ENCODE peak calls at places on chromosomes 2 and 18, in six cellular contexts. A, S, F, T, Q and B are unnamed samples. For H3K9me3, the result is how much of the 10 kb centered on the place peaks cover.

GRCh38 chr2:133740500-133740899 is 172.2 kb upstream of the NCKAP5 start:
- DNase-seq in A (no peak), S (no peak), F (no peak), T (no peak), Q (no peak), B (no peak)

GRCh38 chr2:36452279-36452678 is 96.7 kb downstream of the CRIM1 start:
- DNase-seq in A (no peak), S (peak), F (peak), T (no peak), Q (no peak), B (no peak)

GRCh38 chr2:230521386-230521785 is 105.4 kb downstream of the SP100 start:
- DNase-seq in A (no peak), S (no peak), F (no peak), T (no peak), Q (no peak), B (no peak)

GRCh38 chr2:148653437-148653836 is 8.9 kb downstream of the EPC2 start:
- DNase-seq in A (no peak), S (peak), F (no peak), T (no peak), Q (no peak), B (no peak)

GRCh38 chr2:228367356-228367755 is 185.9 kb upstream of the SPHKAP start:
- DNase-seq in A (no peak), S (no peak), F (no peak), T (no peak), Q (no peak), B (no peak)

GRCh38 chr2:172101707-172102158 is 967 bp downstream of the DLX2 start:
- DNase-seq in A (peak), S (no peak), F (no peak), T (no peak), Q (no peak), B (peak)

GRCh38 chr2:33620-34019 is 12.7 kb downstream of the FAM110C start:
- DNase-seq in A (no peak), S (no peak), F (no peak), T (no peak), Q (peak), B (no peak)

GRCh38 chr2:60957643-60958042 is 59.9 kb upstream of the PEX13 start:
- DNase-seq in A (no peak), S (peak), F (no peak), T (no peak), Q (no peak), B (no peak)

GRCh38 chr2:100241236-100241635 is 81.1 kb downstream of the LONRF2 start:
- DNase-seq in A (no peak), S (no peak), F (no peak), T (no peak), Q (no peak), B (no peak)

GRCh38 chr2:72883356-72883962 is 3.7 kb upstream of the SPR start:
- DNase-seq in A (no peak), S (peak), F (peak), T (no peak), Q (no peak), B (no peak)

GRCh38 chr2:235140801-235141081 is 188.9 kb downstream of the SH3BP4 start:
- DNase-seq in A (no peak), S (no peak), F (no peak), T (no peak), Q (no peak), B (no peak)

GRCh38 chr2:150165479-150165878 is 322.0 kb downstream of the RND3 start:
- DNase-seq in A (no peak), S (peak), F (no peak), T (no peak), Q (no peak), B (no peak)

GRCh38 chr2:215683295-215683694 is 247.4 kb upstream of the FN1 start:
- DNase-seq in A (no peak), S (no peak), F (no peak), T (no peak), Q (no peak), B (no peak)

GRCh38 chr18:58605027-58606020 is 23.6 kb downstream of the ALPK2 start:
- DNase-seq in A (no peak), S (peak), F (peak), T (no peak), Q (peak), B (no peak)

GRCh38 chr2:74419345-74419744 is 2.1 kb downstream of the C2orf81 start:
- DNase-seq in A (no peak), S (no peak), F (no peak), T (no peak), Q (no peak), B (no peak)

GRCh38 chr2:39419282-39420223 is 17.5 kb downstream of the MAP4K3 start:
- DNase-seq in A (no peak), S (peak), F (peak), T (no peak), Q (no peak), B (no peak)

GRCh38 chr2:235940330-235940729 is 227.9 kb downstream of the GBX2 start:
- DNase-seq in A (peak), S (peak), F (peak), T (no peak), Q (no peak), B (peak)

GRCh38 chr2:181334158-181334826 is 122.9 kb upstream of the ITGA4 start:
- DNase-seq in A (no peak), S (no peak), F (no peak), T (no peak), Q (no peak), B (no peak)

GRCh38 chr2:191166756-191167445 is 16.1 kb upstream of the STAT4 start:
- DNase-seq in A (no peak), S (peak), F (no peak), T (no peak), Q (no peak), B (no peak)

GRCh38 chr18:65753520-65753919 is 2.7 kb downstream of the CDH7 start:
- DNase-seq in A (no peak), S (peak), F (no peak), T (no peak), Q (no peak), B (no peak)

GRCh38 chr18:69689081-69689759 is 258.5 kb downstream of the CD226 start:
- DNase-seq in A (no peak), S (peak), F (peak), T (no peak), Q (no peak), B (no peak)

GRCh38 chr2:61291851-61292575 is 130.0 kb downstream of the C2orf74 start:
- DNase-seq in A (no peak), S (no peak), F (peak), T (no peak), Q (no peak), B (no peak)

GRCh38 chr2:205024822-205025518 is 479.7 kb downstream of the PARD3B start:
- DNase-seq in A (peak), S (peak), F (peak), T (no peak), Q (no peak), B (peak)

GRCh38 chr2:20985061-20985460 is 58.8 kb downstream of the APOB start:
- DNase-seq in A (no peak), S (no peak), F (peak), T (no peak), Q (no peak), B (no peak)

GRCh38 chr2:241907171-241907570 is 37.6 kb downstream of the RTP5 start:
- DNase-seq in A (no peak), S (no peak), F (no peak), T (peak), Q (no peak), B (peak)

GRCh38 chr18:55790296-55790695 is 202.3 kb upstream of the TCF4 start:
- DNase-seq in A (no peak), S (peak), F (peak), T (no peak), Q (no peak), B (no peak)

GRCh38 chr2:239719791-239720410 is 305.2 kb downstream of the NDUFA10 start:
- DNase-seq in A (peak), S (no peak), F (no peak), T (peak), Q (no peak), B (no peak)

GRCh38 chr18:48022531-48023330 is 92.3 kb upstream of the SMAD2 start:
- DNase-seq in A (peak), S (peak), F (peak), T (no peak), Q (peak), B (peak)

GRCh38 chr2:206452750-206453149 is 9.4 kb downstream of the ADAM23 start:
- DNase-seq in A (no peak), S (no peak), F (no peak), T (no peak), Q (no peak), B (no peak)

GRCh38 chr2:144198116-144198515 is 321.8 kb downstream of the ZEB2 start:
- DNase-seq in A (no peak), S (peak), F (no peak), T (no peak), Q (no peak), B (no peak)

GRCh38 chr2:120323214-120323613 is 22.7 kb upstream of the INHBB start:
- DNase-seq in A (peak), S (peak), F (peak), T (no peak), Q (no peak), B (peak)

GRCh38 chr2:226227341-226227740 is 572.3 kb downstream of the IRS1 start:
- DNase-seq in A (no peak), S (no peak), F (no peak), T (no peak), Q (no peak), B (no peak)

GRCh38 chr2:14240868-14241267 is 391.6 kb upstream of the LRATD1 start:
- DNase-seq in A (no peak), S (no peak), F (no peak), T (no peak), Q (no peak), B (no peak)

GRCh38 chr2:128311755-128312341 is 6.8 kb downstream of the HS6ST1 start:
- DNase-seq in A (peak), S (no peak), F (no peak), T (no peak), Q (no peak), B (peak)

GRCh38 chr2:1591978-1592907 is 152.1 kb downstream of the PXDN start:
- DNase-seq in A (peak), S (peak), F (no peak), T (peak), Q (no peak), B (peak)

GRCh38 chr2:157236404-157236803 is 21.1 kb upstream of the GALNT5 start:
- DNase-seq in A (no peak), S (no peak), F (no peak), T (no peak), Q (no peak), B (no peak)

GRCh38 chr2:239283961-239284801 is 116.6 kb downstream of the HDAC4 start:
- DNase-seq in A (peak), S (no peak), F (no peak), T (peak), Q (no peak), B (peak)

GRCh38 chr18:24917767-24918166 is 434.2 kb downstream of the ZNF521 start:
- DNase-seq in A (no peak), S (no peak), F (no peak), T (no peak), Q (no peak), B (no peak)
- H3K9me3 ChIP-seq in A (under half), S (under half), F (under half), T (under half), Q (under half), B (under half)

GRCh38 chr2:71466301-71467179 is 13.2 kb downstream of the DYSF start:
- DNase-seq in A (no peak), S (peak), F (peak), T (peak), Q (no peak), B (peak)
- H3K4me3 ChIP-seq in A (peak), S (peak), F (peak), T (peak), Q (peak), B (peak)

DNA sequence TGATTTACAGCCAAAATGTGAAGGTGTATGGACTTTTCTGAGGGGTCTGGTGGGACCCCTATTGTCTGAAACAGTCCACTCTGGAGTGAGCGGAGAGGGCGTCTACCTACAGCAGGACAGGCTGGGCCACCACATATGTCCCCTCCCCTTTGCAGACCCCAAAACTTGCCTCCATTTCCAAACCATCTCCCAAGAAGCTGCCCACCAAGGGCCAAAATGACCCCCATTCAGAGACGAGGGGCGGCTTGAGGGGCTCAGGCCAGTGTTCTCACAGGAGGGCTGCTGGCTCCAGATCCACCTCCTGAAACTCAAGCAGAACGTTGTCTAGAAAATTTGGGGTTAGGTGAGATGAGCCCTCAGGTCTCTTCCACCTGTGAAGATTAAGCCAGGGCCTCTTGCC is 161.1 kb upstream of the SALL3 start:
- DNase-seq in A (no peak), S (no peak), F (no peak), T (no peak), Q (no peak), B (no peak)
- H3K9me3 ChIP-seq in A (under half), S (under half), F (under half), T (under half), Q (under half), B (under half)

GRCh38 chr18:75779910-75780309 is 352.4 kb upstream of the SMIM21 start:
- DNase-seq in A (no peak), S (no peak), F (no peak), T (no peak), Q (no peak), B (no peak)

GRCh38 chr18:75783816-75784215 is 356.3 kb upstream of the SMIM21 start:
- DNase-seq in A (no peak), S (no peak), F (no peak), T (no peak), Q (no peak), B (no peak)

GRCh38 chr18:75784413-75784812 is 356.9 kb upstream of the SMIM21 start:
- DNase-seq in A (no peak), S (no peak), F (no peak), T (no peak), Q (no peak), B (no peak)

GRCh38 chr18:75785175-75785574 is 357.7 kb upstream of the SMIM21 start:
- DNase-seq in A (no peak), S (no peak), F (no peak), T (no peak), Q (no peak), B (no peak)

GRCh38 chr18:75782826-75783225 is 355.3 kb upstream of the SMIM21 start:
- DNase-seq in A (no peak), S (no peak), F (no peak), T (no peak), Q (no peak), B (no peak)
- H3K4me3 ChIP-seq in A (no peak), S (no peak), F (no peak), T (no peak), Q (no peak), B (no peak)

GRCh38 chr2:123738643-123739042 is 286.4 kb upstream of the CNTNAP5 start:
- DNase-seq in A (no peak), S (no peak), F (no peak), T (no peak), Q (no peak), B (no peak)
- H3K9me3 ChIP-seq in A (under half), S (under half), F (under half), T (under half), Q (under half), B (under half)